ENCODE peak calls at places on chromosomes 5 and 9, in ten cellular contexts. P, Y, R, I, N, M, A, O, Z and V are unnamed samples.

GRCh38 chr5:22852807-22853670 is at the start of gene CDH12:
- DNase-seq in P (no peak), Z (no peak), O (no peak), M (no peak), N (no peak), Y (peak; percentile 75), A (peak; percentile 8), I (no peak), R (peak; percentile 91), V (no peak)

GRCh38 chr5:150317048-150318003 is 14.6 kb upstream of the ARSI start:
- DNase-seq in Y (no peak), O (peak; percentile 73), P (no peak), R (no peak), M (no peak), N (no peak), I (peak; percentile 100), Z (no peak), A (peak; percentile 94), V (peak; percentile 77)

GRCh38 chr5:10448754-10449345 is 7.2 kb downstream of the ROPN1L start:
- DNase-seq in Z (no peak), P (no peak), Y (no peak), N (no peak), M (no peak), O (no peak), R (no peak), A (no peak), I (no peak), V (no peak)

GRCh38 chr9:107999890-108000289 is 510.3 kb upstream of the KLF4 start:
- DNase-seq in Y (no peak), A (peak; percentile 73), N (no peak), P (no peak), Z (no peak), I (no peak), R (no peak), O (no peak), M (no peak), V (no peak)

GRCh38 chr9:33348998-33349397 is 53.4 kb downstream of the AQP7 start:
- DNase-seq in Y (no peak), R (no peak), Z (no peak), A (no peak), P (no peak), O (no peak), I (no peak), M (no peak), N (no peak), V (no peak)

GRCh38 chr5:56288880-56289601 is 55.9 kb upstream of the ANKRD55 start:
- DNase-seq in O (no peak), Y (no peak), R (no peak), A (no peak), N (no peak), Z (no peak), P (no peak), I (no peak), M (no peak), V (no peak)

GRCh38 chr9:20941177-20941690 is 90.2 kb downstream of the HACD4 start:
- DNase-seq in M (no peak), R (peak; percentile 16), O (peak; percentile 56), Z (no peak), Y (peak; percentile 92), A (peak; percentile 34), N (peak; percentile 24), P (no peak), I (peak; percentile 83), V (no peak)

GRCh38 chr9:136700959-136701664 is 11.3 kb upstream of the DIPK1B start:
- DNase-seq in N (peak; percentile 64), I (no peak), O (no peak), M (no peak), R (no peak), Y (no peak), P (peak; percentile 80), A (no peak), Z (no peak), V (no peak)

GRCh38 chr5:148237795-148238194 is 530 bp upstream of the MARCOL start:
- DNase-seq in M (no peak), A (no peak), O (no peak), I (no peak), P (no peak), Y (no peak), N (no peak), R (no peak), Z (no peak), V (no peak)

GRCh38 chr9:87898151-87898550 is 15.5 kb downstream of the SPATA31E1 start:
- DNase-seq in O (no peak), R (no peak), Z (no peak), N (no peak), M (no peak), I (peak; percentile 45), Y (no peak), A (no peak), P (no peak), V (no peak)

GRCh38 chr9:87445646-87446045 is 52.0 kb upstream of the DAPK1 start:
- DNase-seq in M (no peak), P (no peak), Y (no peak), I (peak; percentile 1), A (peak; percentile 22), O (no peak), R (no peak), Z (peak; percentile 9), N (peak; percentile 18), V (no peak)

GRCh38 chr9:137176302-137177182 is 4.7 kb upstream of the TMEM210 start:
- DNase-seq in O (no peak), M (no peak), R (no peak), P (no peak), Z (no peak), N (peak; percentile 89), A (no peak), I (peak; percentile 56), Y (no peak), V (no peak)

GRCh38 chr5:143402464-143403356 is 776 bp downstream of the NR3C1 start:
- DNase-seq in Y (no peak), Z (peak; percentile 56), O (no peak), M (peak; percentile 49), N (no peak), P (peak; percentile 93), R (no peak), I (peak; percentile 70), A (peak; percentile 51), V (peak; percentile 91)

GRCh38 chr9:88579363-88579715 is 44.4 kb downstream of the NXNL2 start:
- DNase-seq in O (no peak), A (no peak), Z (no peak), M (no peak), I (no peak), N (no peak), R (no peak), Y (no peak), P (no peak), V (no peak)

GRCh38 chr5:96717874-96718273 is 55.7 kb downstream of the CAST start:
- DNase-seq in P (no peak), M (no peak), I (no peak), N (no peak), R (no peak), Z (no peak), O (no peak), A (no peak), Y (no peak), V (no peak)

GRCh38 chr5:44875661-44876250 is 67.0 kb downstream of the MRPS30 start:
- DNase-seq in O (no peak), N (peak; percentile 33), P (no peak), Z (no peak), R (no peak), M (no peak), A (peak; percentile 64), I (peak; percentile 93), Y (no peak), V (no peak)

GRCh38 chr5:109378095-109378494 is 31.7 kb downstream of the PJA2 start:
- DNase-seq in I (no peak), M (no peak), Y (no peak), Z (no peak), O (no peak), P (no peak), A (no peak), R (no peak), N (no peak), V (no peak)

GRCh38 chr5:59021286-59021673 is 438.4 kb downstream of the RAB3C start:
- DNase-seq in Y (peak; percentile 47), I (no peak), Z (no peak), N (no peak), O (no peak), M (no peak), A (no peak), P (no peak), R (peak; percentile 52), V (no peak)

GRCh38 chr5:125717209-125717608 is 706.0 kb upstream of the GRAMD2B start:
- DNase-seq in M (no peak), N (no peak), R (no peak), I (peak; percentile 63), Y (no peak), Z (no peak), O (peak; percentile 15), A (no peak), P (no peak), V (no peak)

GRCh38 chr5:172410160-172410559 is 44.2 kb downstream of the SH3PXD2B start:
- DNase-seq in M (no peak), N (no peak), Z (no peak), P (no peak), R (no peak), Y (no peak), A (peak; percentile 71), O (no peak), I (peak; percentile 84), V (no peak)

GRCh38 chr9:131530930-131531832 is at the start of gene UCK1:
- DNase-seq in N (peak; percentile 100), A (peak; percentile 69), Z (peak; percentile 74), Y (peak; percentile 85), M (peak; percentile 60), R (peak; percentile 28), P (peak; percentile 93), O (peak; percentile 16), I (peak; percentile 84), V (peak; percentile 93)

GRCh38 chr9:97555164-97555563 is 53.7 kb downstream of the TMOD1 start:
- DNase-seq in N (no peak), A (no peak), Z (no peak), I (no peak), O (no peak), M (no peak), P (no peak), R (no peak), Y (no peak), V (peak; percentile 62)

GRCh38 chr9:107345327-107345726 is 62.2 kb downstream of the RAD23B start:
- DNase-seq in O (no peak), I (no peak), Z (no peak), N (no peak), Y (peak; percentile 70), R (peak; percentile 22), M (no peak), P (no peak), A (no peak), V (no peak)

GRCh38 chr9:127347831-127348699 is 48.9 kb upstream of the SLC2A8 start:
- DNase-seq in Z (no peak), Y (no peak), A (peak; percentile 16), O (peak; percentile 23), P (no peak), N (no peak), I (peak; percentile 69), R (no peak), M (no peak), V (no peak)

GRCh38 chr5:25862276-25862675 is 1176.1 kb downstream of the CDH9 start:
- DNase-seq in P (no peak), A (no peak), N (no peak), Z (no peak), I (no peak), R (no peak), M (no peak), Y (no peak), O (no peak), V (no peak)

GRCh38 chr5:168818586-168818985 is 239.4 kb upstream of the PANK3 start:
- DNase-seq in I (no peak), O (no peak), Y (no peak), R (no peak), P (no peak), A (no peak), N (no peak), M (no peak), Z (no peak), V (no peak)

GRCh38 chr5:176740131-176740701 is 70.1 kb upstream of the UNC5A start:
- DNase-seq in Y (no peak), O (no peak), M (no peak), R (no peak), I (no peak), Z (no peak), N (no peak), P (no peak), A (no peak), V (peak; percentile 86)

GRCh38 chr5:163350083-163350482 is 87.3 kb upstream of the CCNG1 start:
- DNase-seq in Y (no peak), R (no peak), P (no peak), A (no peak), M (no peak), O (no peak), I (peak; percentile 2), Z (no peak), N (no peak), V (no peak)